ENCODE peak calls at places on chromosomes 16 and 17, in nine cellular contexts. F, Z, K, A, Q, I, D, M and U are unnamed samples.

GRCh38 chr16:19102187-19102872 is 11.4 kb upstream of the ITPRIPL2 start:
- DNase-seq in F (peak; percentile 53), Z (no peak), K (no peak), A (peak; percentile 42), Q (no peak), I (no peak), D (no peak), M (no peak), U (no peak)

GRCh38 chr17:57420674-57421392 is 164.5 kb downstream of the MSI2 start:
- DNase-seq in F (no peak), Z (no peak), K (no peak), A (no peak), Q (no peak), I (peak; percentile 79), D (peak; percentile 75), M (no peak), U (no peak)

GRCh38 chr16:85940214-85940613 is 41.3 kb downstream of the IRF8 start:
- DNase-seq in F (no peak), Z (no peak), K (no peak), A (no peak), Q (no peak), I (no peak), D (peak; percentile 57), M (no peak), U (no peak)

GRCh38 chr16:80852261-80852872 is 48.0 kb upstream of the CDYL2 start:
- DNase-seq in F (peak; percentile 69), Z (peak; percentile 33), K (peak; percentile 48), A (peak; percentile 43), Q (peak; percentile 36), I (peak; percentile 13), D (peak; percentile 41), M (peak; percentile 78), U (peak; percentile 31)

GRCh38 chr16:22397459-22397858 is 23.0 kb upstream of the CDR2 start:
- DNase-seq in F (peak; percentile 62), Z (no peak), K (no peak), A (peak; percentile 93), Q (no peak), I (no peak), D (peak; percentile 22), M (no peak), U (no peak)

GRCh38 chr16:77905356-77905920 is 116.9 kb upstream of the CLEC3A start:
- DNase-seq in F (no peak), Z (no peak), K (no peak), A (no peak), Q (no peak), I (no peak), D (peak; percentile 13), M (no peak), U (no peak)

GRCh38 chr16:67000384-67001158 is 12.2 kb downstream of the CES4A start:
- DNase-seq in F (peak; percentile 41), Z (no peak), K (peak; percentile 80), A (peak; percentile 52), Q (no peak), I (peak; percentile 97), D (peak; percentile 72), M (peak; percentile 79), U (peak; percentile 48)

GRCh38 chr16:67977005-67977404 is 3.3 kb downstream of the DPEP3 start:
- DNase-seq in F (no peak), Z (no peak), K (no peak), A (no peak), Q (no peak), I (no peak), D (no peak), M (no peak), U (no peak)

GRCh38 chr16:19805459-19806160 is 79.0 kb downstream of the GPRC5B start:
- DNase-seq in F (peak; percentile 20), Z (no peak), K (no peak), A (no peak), Q (no peak), I (no peak), D (no peak), M (peak; percentile 16), U (no peak)

GRCh38 chr16:85994492-85995433 is 95.8 kb downstream of the IRF8 start:
- DNase-seq in F (no peak), Z (no peak), K (peak; percentile 27), A (no peak), Q (no peak), I (no peak), D (no peak), M (no peak), U (peak; percentile 73)

GRCh38 chr17:76833747-76834146 is 34.5 kb upstream of the MGAT5B start:
- DNase-seq in F (no peak), Z (no peak), K (no peak), A (no peak), Q (no peak), I (no peak), D (no peak), M (no peak), U (no peak)
- H3K27ac ChIP-seq in F (no peak overlapping the region), Z (no peak overlapping the region), K (no peak overlapping the region), A (no peak overlapping the region), Q (no peak overlapping the region), I (no peak overlapping the region), D (no peak overlapping the region), M (no peak overlapping the region), U (no peak overlapping the region)

GRCh38 chr16:11259288-11259621 is 3.3 kb upstream of the SOCS1 start:
- DNase-seq in F (no peak), Z (no peak), K (no peak), A (peak; percentile 34), Q (no peak), I (no peak), D (no peak), M (no peak), U (no peak)

GRCh38 chr16:11257131-11257938 is 1.3 kb upstream of the SOCS1 start:
- DNase-seq in F (peak; percentile 75), Z (peak; percentile 68), K (peak; percentile 85), A (peak; percentile 91), Q (peak; percentile 69), I (peak; percentile 85), D (peak; percentile 89), M (peak; percentile 93), U (peak; percentile 74)

GRCh38 chr16:11260596-11260966 is 4.6 kb upstream of the SOCS1 start:
- DNase-seq in F (no peak), Z (no peak), K (no peak), A (no peak), Q (no peak), I (no peak), D (no peak), M (peak; percentile 65), U (no peak)

GRCh38 chr16:11259655-11260595 is 3.9 kb upstream of the SOCS1 start:
- DNase-seq in F (no peak), Z (no peak), K (no peak), A (no peak), Q (no peak), I (no peak), D (no peak), M (no peak), U (no peak)

GRCh38 chr16:11258553-11259287 is 2.7 kb upstream of the SOCS1 start:
- DNase-seq in F (no peak), Z (peak; percentile 96), K (no peak), A (peak; percentile 48), Q (no peak), I (peak; percentile 50), D (no peak), M (no peak), U (peak; percentile 66)
- TF ChIP-seq EZH2phosphoT487 in F (no peak), Z (no peak), K (no peak), A (no peak), Q (no peak), I (no peak), D (no peak), M (no peak), U (no peak)

DNA sequence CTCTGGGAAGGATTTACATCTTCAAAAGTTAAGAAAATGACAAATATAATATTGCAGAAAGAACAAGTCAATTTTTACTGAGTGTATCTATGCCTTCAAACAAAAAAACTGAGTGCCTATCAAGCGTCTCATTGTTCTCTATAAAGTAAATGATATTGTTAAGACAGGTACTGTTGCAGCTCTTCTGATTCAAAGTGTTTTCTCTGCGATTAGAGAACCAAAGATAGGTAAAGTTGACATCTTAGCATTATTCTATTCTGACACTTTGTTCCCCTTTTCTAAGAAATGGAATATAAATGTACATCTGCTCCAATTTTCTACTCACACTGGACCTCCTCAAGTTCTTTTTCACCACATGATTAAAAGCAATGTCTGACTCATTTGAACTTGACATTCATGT is 1317.7 kb downstream of the CDH11 start:
- DNase-seq in F (no peak), Z (no peak), K (no peak), A (no peak), Q (no peak), I (no peak), D (no peak), M (no peak), U (no peak)
- H2AFZ ChIP-seq in F (no peak overlapping the region), Z (no peak overlapping the region), K (no peak overlapping the region), A (no peak overlapping the region), Q (no peak overlapping the region), I (no peak overlapping the region), D (no peak overlapping the region), M (no peak overlapping the region), U (no peak overlapping the region)

DNA sequence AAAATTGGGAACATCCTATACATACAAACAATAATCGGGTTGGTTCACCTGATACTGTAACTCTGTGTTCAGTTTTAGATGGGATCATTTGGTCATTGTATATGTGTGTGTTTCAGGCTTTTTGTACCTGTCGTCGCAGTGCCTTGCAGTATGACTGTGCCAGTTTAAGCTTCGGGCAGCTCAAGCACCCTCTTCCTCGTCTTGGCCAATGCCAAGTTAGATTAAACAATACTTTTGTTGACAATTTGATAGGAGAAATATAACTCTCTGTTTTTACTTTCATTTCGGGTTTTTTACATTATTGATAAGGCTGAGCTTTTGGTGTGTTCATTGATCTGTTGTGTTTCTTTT is 37.0 kb upstream of the ARHGAP17 start:
- DNase-seq in F (no peak), Z (no peak), K (no peak), A (no peak), Q (no peak), I (no peak), D (no peak), M (no peak), U (no peak)
- H3K27ac ChIP-seq in F (peak overlapping the region; percentile 25), Z (no peak overlapping the region), K (no peak overlapping the region), A (peak overlapping the region; percentile 30), Q (no peak overlapping the region), I (peak overlapping the region; percentile 91), D (no peak overlapping the region), M (no peak overlapping the region), U (no peak overlapping the region)

GRCh38 chr17:75950421-75950820 is 9.6 kb upstream of the FBF1 start:
- DNase-seq in F (no peak), Z (no peak), K (no peak), A (no peak), Q (no peak), I (no peak), D (no peak), M (no peak), U (no peak)

GRCh38 chr17:75945202-75945601 is 4.4 kb upstream of the FBF1 start:
- DNase-seq in F (no peak), Z (no peak), K (no peak), A (no peak), Q (no peak), I (no peak), D (no peak), M (no peak), U (no peak)

DNA sequence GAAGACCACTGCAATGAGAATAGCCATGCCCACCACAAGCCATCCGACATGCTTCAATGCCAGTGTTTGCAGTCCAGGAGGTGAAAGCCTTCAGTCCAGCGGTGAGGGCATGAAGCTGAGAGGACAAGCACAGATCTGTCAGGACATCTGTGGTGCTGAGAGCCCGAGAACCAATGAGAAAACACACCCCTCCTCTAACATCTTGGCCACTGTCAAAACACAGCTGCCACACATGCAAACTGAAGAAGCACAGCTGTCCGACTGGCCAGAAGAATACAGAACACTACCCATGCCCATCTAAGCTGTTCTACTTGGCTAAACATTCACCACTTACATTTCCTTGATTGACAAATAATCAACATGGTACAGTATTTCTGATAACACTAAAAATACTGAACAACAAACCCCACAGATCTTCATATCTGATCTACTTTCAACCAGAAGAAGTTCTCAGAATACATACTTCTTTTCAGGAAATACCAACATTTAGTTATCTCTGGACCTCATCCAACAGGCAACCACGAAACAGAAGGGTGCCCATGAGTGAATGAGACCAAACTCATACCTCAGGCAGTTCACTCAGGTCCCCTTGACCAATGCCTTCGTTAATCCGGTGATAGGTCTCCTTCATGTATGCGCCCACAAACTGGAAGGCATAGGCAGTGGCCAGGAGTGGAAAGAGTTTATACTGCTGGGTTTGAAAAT is 10.2 kb upstream of the FBF1 start:
- DNase-seq in F (no peak), Z (no peak), K (no peak), A (peak; percentile 30), Q (no peak), I (no peak), D (no peak), M (no peak), U (no peak)
- TF ChIP-seq EZH2phosphoT487 in F (no peak), Z (no peak), K (no peak), A (no peak), Q (no peak), I (no peak), D (no peak), M (no peak), U (no peak)